ENCODE peak calls at places on chromosomes 16 and 17, in four cellular contexts. H is gastrocnemius medialis, Q is GM12891, V is adrenal gland. N is an unnamed sample.

GRCh38 chr17:20211246-20211645 is 202.1 kb downstream of the SPECC1 start:
- DNase-seq in H (no peak), Q (no peak), V (no peak), N (no peak)

GRCh38 chr17:81510798-81511549 is 1.6 kb downstream of the ACTG1 start:
- DNase-seq in H (no peak), Q (no peak), V (no peak), N (no peak)

GRCh38 chr17:73151888-73152633 is 12.7 kb upstream of the SSTR2 start:
- DNase-seq in H (no peak), Q (no peak), V (no peak), N (no peak)

GRCh38 chr16:50273888-50274770 is 7.8 kb downstream of the ADCY7 start:
- DNase-seq in H (no peak), Q (peak; percentile 88), V (no peak), N (no peak)

GRCh38 chr17:45225051-45225700 is 3.5 kb downstream of the FMNL1 start:
- DNase-seq in H (no peak), Q (no peak), V (no peak), N (peak; percentile 97)

GRCh38 chr17:64155090-64155630 is 25.2 kb upstream of the ERN1 start:
- DNase-seq in H (no peak), Q (no peak), V (no peak), N (no peak)

GRCh38 chr16:86590501-86591144 is 12.3 kb downstream of the FOXL1 start:
- DNase-seq in H (no peak), Q (no peak), V (no peak), N (no peak)

GRCh38 chr17:38540514-38540913 is 65.2 kb downstream of the SRCIN1 start:
- DNase-seq in H (no peak), Q (no peak), V (no peak), N (no peak)

GRCh38 chr17:32525116-32525515 is 38.3 kb downstream of the CDK5R1 start:
- DNase-seq in H (no peak), Q (no peak), V (no peak), N (no peak)

GRCh38 chr17:45235071-45236001 is 13.7 kb downstream of the FMNL1 start:
- DNase-seq in H (peak; percentile 49), Q (no peak), V (peak; percentile 54), N (no peak)

GRCh38 chr17:77729587-77729986 is 228.9 kb upstream of the TNRC6C start:
- DNase-seq in H (no peak), Q (no peak), V (no peak), N (no peak)

GRCh38 chr17:81295678-81296381 is 723 bp upstream of the SLC38A10 start:
- DNase-seq in H (no peak), Q (no peak), V (peak; percentile 63), N (peak; percentile 47)

GRCh38 chr17:29379084-29379811 is 10.9 kb upstream of the TAOK1 start:
- DNase-seq in H (no peak), Q (no peak), V (no peak), N (no peak)

GRCh38 chr17:20896153-20896649 is 146.6 kb downstream of the USP22 start:
- DNase-seq in H (no peak), Q (no peak), V (peak; percentile 81), N (no peak)

GRCh38 chr17:79852748-79853147 is 13.5 kb upstream of the CBX4 start:
- DNase-seq in H (no peak), Q (no peak), V (no peak), N (no peak)

GRCh38 chr17:80992077-80992947 is 671 bp downstream of the CHMP6 start:
- DNase-seq in H (no peak), Q (peak; percentile 59), V (no peak), N (no peak)

GRCh38 chr16:11285842-11286241 is 4.7 kb upstream of the PRM1 start:
- DNase-seq in H (no peak), Q (no peak), V (no peak), N (no peak)

GRCh38 chr17:72654746-72655145 is 437.7 kb downstream of the SLC39A11 start:
- DNase-seq in H (no peak), Q (no peak), V (no peak), N (no peak)

GRCh38 chr16:2339521-2340484 is 725 bp downstream of the ABCA3 start:
- DNase-seq in H (no peak), Q (peak; percentile 49), V (peak; percentile 55), N (peak; percentile 44)

GRCh38 chr16:2867987-2868789 is 10.2 kb upstream of the PRSS22 start:
- DNase-seq in H (peak; percentile 71), Q (peak; percentile 99), V (peak; percentile 94), N (peak; percentile 94)

GRCh38 chr16:84156342-84156784 is 11.3 kb downstream of the DNAAF1 start:
- DNase-seq in H (no peak), Q (no peak), V (no peak), N (no peak)

GRCh38 chr17:2860045-2860444 is 63.8 kb downstream of the RAP1GAP2 start:
- DNase-seq in H (no peak), Q (no peak), V (no peak), N (no peak)

GRCh38 chr17:40832840-40833239 is 10.4 kb upstream of the KRT10 start:
- DNase-seq in H (no peak), Q (no peak), V (no peak), N (no peak)

GRCh38 chr16:57912529-57913260 is 58.2 kb downstream of the CNGB1 start:
- DNase-seq in H (no peak), Q (no peak), V (no peak), N (no peak)

GRCh38 chr16:88049020-88049419 is 97.8 kb downstream of the BANP start:
- DNase-seq in H (no peak), Q (no peak), V (no peak), N (no peak)

GRCh38 chr17:5837055-5837491 is 233.1 kb upstream of the WSCD1 start:
- DNase-seq in H (no peak), Q (no peak), V (no peak), N (peak; percentile 37)

GRCh38 chr16:87733190-87733589 is 32.6 kb downstream of the KLHDC4 start:
- DNase-seq in H (no peak), Q (no peak), V (no peak), N (no peak)

GRCh38 chr17:64774888-64775600 is 112.9 kb upstream of the SMURF2 start:
- DNase-seq in H (no peak), Q (no peak), V (no peak), N (no peak)

GRCh38 chr16:89120921-89121351 is 27.3 kb downstream of the ACSF3 start:
- DNase-seq in H (no peak), Q (no peak), V (peak; percentile 95), N (no peak)

GRCh38 chr17:7263071-7263800 is 958 bp upstream of the CLDN7 start:
- DNase-seq in H (no peak), Q (no peak), V (no peak), N (no peak)
- TF ChIP-seq POLR2A in H (no peak), Q (no peak), V (no peak), N (no peak)

GRCh38 chr16:30398660-30399434 is 3.6 kb downstream of the ZNF48 start:
- DNase-seq in H (no peak), Q (no peak), V (no peak), N (no peak)

GRCh38 chr16:30397776-30398659 is 2.8 kb downstream of the ZNF48 start:
- DNase-seq in H (no peak), Q (no peak), V (no peak), N (no peak)

GRCh38 chr16:30401768-30402425 is 5.5 kb upstream of the ZNF771 start:
- DNase-seq in H (no peak), Q (no peak), V (no peak), N (no peak)

GRCh38 chr16:30397056-30397455 is 1.8 kb downstream of the ZNF48 start:
- DNase-seq in H (no peak), Q (no peak), V (no peak), N (no peak)

DNA sequence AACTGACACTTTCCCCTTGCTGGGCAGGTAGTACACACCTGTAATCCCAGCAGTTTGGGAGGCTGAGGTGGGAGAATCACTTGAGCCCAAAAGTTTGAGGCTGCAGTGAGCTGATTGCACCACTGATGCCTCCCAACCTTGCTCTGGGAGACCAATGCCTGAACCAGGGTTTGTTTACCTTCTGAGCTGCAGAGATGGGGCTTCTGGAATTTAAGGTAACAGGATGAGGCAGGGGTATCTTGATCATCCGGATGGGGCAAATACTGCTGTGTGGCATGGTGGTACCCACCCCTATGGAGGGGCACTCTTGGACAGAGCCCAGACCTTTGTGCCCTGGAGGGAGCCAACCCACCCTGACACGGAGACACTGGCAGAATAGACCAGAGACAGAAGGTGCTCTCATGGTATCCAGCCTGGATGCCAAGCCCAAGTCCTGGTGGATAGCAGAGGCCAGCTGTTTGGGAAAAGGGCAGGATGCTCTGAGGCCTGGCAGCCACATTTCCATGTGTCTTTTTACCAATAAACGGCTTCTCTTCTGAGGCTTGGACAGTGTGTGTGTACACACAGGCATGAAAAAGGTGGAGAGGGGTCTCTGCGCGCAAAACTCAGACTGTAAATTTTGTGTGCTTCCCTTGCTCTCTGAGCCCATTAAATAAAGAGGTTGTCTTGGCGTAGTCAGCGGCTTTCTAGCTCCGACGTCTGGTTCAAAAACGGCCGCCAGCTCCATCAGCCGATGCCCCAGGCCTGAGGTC is 4.4 kb downstream of the ZNF48 start:
- DNase-seq in H (no peak), Q (no peak), V (no peak), N (no peak)
- TF ChIP-seq POLR2A in H (no peak), Q (no peak), V (no peak), N (no peak)

DNA sequence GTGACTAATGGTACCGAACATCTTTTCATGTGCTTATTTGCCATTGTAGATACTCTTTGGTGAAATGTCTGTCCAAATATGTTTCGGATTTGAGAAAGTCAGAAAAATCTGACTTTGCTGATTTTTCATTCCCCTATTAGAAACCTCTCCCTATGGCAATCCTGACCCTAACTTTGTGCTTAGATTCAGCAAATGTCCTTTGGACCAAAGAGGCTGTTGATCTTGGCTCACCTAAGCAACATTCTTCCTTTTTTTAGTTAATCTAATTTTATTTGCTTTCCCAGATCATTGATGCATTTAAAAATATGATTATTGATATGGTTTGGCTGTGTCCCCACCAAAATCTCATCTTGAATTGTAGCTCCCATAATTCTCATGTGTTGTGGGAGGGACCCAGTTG is 22.8 kb upstream of the PIK3R5 start:
- DNase-seq in H (no peak), Q (no peak), V (no peak), N (no peak)
- TF ChIP-seq POLR2A in H (no peak), Q (no peak), V (no peak), N (no peak)

DNA sequence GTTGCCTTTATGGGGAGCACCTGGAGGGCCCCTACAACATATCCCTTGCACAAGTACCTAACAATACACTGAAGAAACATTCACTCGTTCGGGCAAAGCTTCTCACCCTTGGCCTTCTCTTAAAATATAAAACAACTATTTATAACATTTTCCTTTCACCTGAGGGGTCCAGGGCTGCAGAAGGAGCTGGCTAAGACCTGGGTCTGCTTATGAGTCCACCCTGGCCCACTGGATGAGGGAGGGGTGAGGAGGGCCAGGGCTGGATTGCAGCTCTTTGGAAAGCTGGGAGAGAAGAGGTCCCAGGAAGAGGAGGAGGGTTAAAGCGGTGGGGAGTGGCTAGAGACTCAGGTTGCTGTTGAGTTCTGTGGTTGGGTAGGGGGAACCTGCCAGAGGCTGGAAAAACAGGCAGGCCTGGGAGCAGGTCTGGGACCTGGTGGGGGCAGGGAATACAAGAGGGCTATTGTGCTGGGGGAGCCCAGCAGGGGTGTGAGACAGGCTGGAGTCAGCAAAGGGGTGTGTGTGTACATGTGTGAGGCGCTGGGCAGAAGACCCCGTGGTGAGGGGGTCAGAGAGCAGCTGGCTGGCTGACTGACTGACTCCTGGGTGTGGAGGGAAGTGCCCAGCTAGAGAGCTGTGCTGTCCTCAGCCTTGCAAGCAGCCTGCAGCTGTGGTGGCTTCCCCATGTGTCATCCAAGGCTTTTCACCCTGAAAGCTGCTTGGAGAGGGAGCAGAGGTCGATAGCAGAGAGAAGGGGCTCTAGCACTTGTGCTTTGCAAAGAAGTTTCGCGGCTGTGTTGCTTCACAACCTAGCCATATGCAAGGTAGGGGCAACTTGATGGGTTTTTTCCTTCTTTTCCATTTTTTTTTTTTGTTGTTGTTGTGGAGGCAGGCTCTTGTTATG is 10.2 kb upstream of the MRC2 start:
- DNase-seq in H (no peak), Q (no peak), V (no peak), N (no peak)
- TF ChIP-seq POLR2A in H (no peak), Q (no peak), V (no peak), N (no peak)